ENCODE peak calls at places on chromosomes 7 and 10, in eight cellular contexts. Q is nephron progenitor cell, Z is astrocyte of the cerebellum, U is pancreas, N is brain microvascular endothelial cell, C is SHP77, F is stromal cell of bone marrow, E is AG09309. I is an unnamed sample.

GRCh38 chr7:134691820-134692705 is 45.4 kb downstream of the BPGM start:
- DNase-seq in Q (no peak), N (peak), Z (peak), E (peak), F (peak), C (no peak), U (no peak), I (peak)

GRCh38 chr10:86652361-86653202 is 1.8 kb upstream of the OPN4 start:
- DNase-seq in F (no peak), Q (no peak), N (no peak), Z (no peak), E (no peak), U (no peak), C (peak), I (no peak)

GRCh38 chr10:63008491-63008890 is 124.6 kb upstream of the NRBF2 start:
- DNase-seq in N (no peak), Z (no peak), E (no peak), U (no peak), Q (no peak), C (no peak), F (no peak), I (no peak)

GRCh38 chr7:30556854-30557644 is 37.6 kb upstream of the GARS1 start:
- DNase-seq in C (peak), Q (no peak), N (peak), U (peak), E (no peak), F (no peak), Z (peak), I (no peak)

GRCh38 chr10:24465899-24466615 is 257.1 kb downstream of the KIAA1217 start:
- DNase-seq in U (peak), C (no peak), Q (no peak), Z (peak), N (peak), F (peak), E (peak), I (no peak)

GRCh38 chr7:158096582-158096981 is 491.0 kb downstream of the PTPRN2 start:
- DNase-seq in Q (no peak), E (no peak), N (no peak), U (no peak), Z (no peak), C (no peak), F (no peak), I (no peak)

GRCh38 chr7:46220066-46220630 is 299.1 kb upstream of the IGFBP3 start:
- DNase-seq in Z (no peak), E (peak), U (no peak), N (no peak), C (no peak), Q (no peak), F (no peak), I (no peak)

GRCh38 chr7:47361746-47362215 is 220.1 kb downstream of the TNS3 start:
- DNase-seq in C (no peak), Q (no peak), U (no peak), Z (peak), E (peak), F (no peak), N (peak), I (no peak)

GRCh38 chr7:138961159-138961558 is 20.0 kb downstream of the KIAA1549 start:
- DNase-seq in U (peak), Z (peak), N (no peak), C (no peak), F (no peak), E (no peak), Q (no peak), I (no peak)

GRCh38 chr7:107658467-107658866 is 2.2 kb upstream of the SLC26A4 start:
- DNase-seq in Z (no peak), E (peak), C (no peak), N (no peak), U (no peak), Q (no peak), F (peak), I (no peak)

GRCh38 chr7:127717502-127718125 is 65.6 kb downstream of the SND1 start:
- DNase-seq in E (no peak), N (peak), C (no peak), Z (peak), F (no peak), U (no peak), Q (no peak), I (no peak)

GRCh38 chr10:91976324-91977051 is 52.9 kb downstream of the BTAF1 start:
- DNase-seq in U (no peak), N (no peak), Q (no peak), E (no peak), C (no peak), Z (no peak), F (peak), I (no peak)

GRCh38 chr10:48383393-48383792 is 76.9 kb downstream of the MAPK8 start:
- DNase-seq in Q (no peak), E (no peak), Z (no peak), N (no peak), U (no peak), C (no peak), F (no peak), I (no peak)

GRCh38 chr10:93352638-93353383 is 129.3 kb downstream of the MYOF start:
- DNase-seq in Z (peak), N (peak), Q (peak), U (no peak), F (no peak), E (no peak), C (peak), I (no peak)

GRCh38 chr7:6395898-6396582 is 51.7 kb downstream of the DAGLB start:
- DNase-seq in C (no peak), Q (no peak), Z (no peak), N (no peak), E (no peak), F (no peak), U (no peak), I (no peak)

GRCh38 chr7:124776153-124776552 is 10.6 kb upstream of the GPR37 start:
- DNase-seq in N (no peak), Q (no peak), U (no peak), Z (no peak), E (no peak), F (no peak), C (no peak), I (no peak)

GRCh38 chr10:132748545-132749427 is 37.2 kb downstream of the NKX6-2 start:
- DNase-seq in E (no peak), N (no peak), Q (peak), C (no peak), U (no peak), F (no peak), Z (no peak), I (no peak)

GRCh38 chr10:31602541-31603244 is 283.7 kb downstream of the ZEB1 start:
- DNase-seq in E (peak), Q (peak), C (peak), F (peak), U (peak), Z (no peak), N (peak), I (peak)

GRCh38 chr7:101308245-101309085 is 13.1 kb downstream of the IFT22 start:
- DNase-seq in Z (no peak), U (peak), Q (peak), C (no peak), N (peak), F (no peak), E (no peak), I (peak)

GRCh38 chr7:51262796-51263519 is 53.7 kb downstream of the COBL start:
- DNase-seq in E (no peak), F (no peak), Z (no peak), U (no peak), N (no peak), Q (no peak), C (no peak), I (no peak)

GRCh38 chr10:29998142-29998808 is 61.1 kb downstream of the JCAD start:
- DNase-seq in C (peak), N (peak), U (peak), Z (peak), F (peak), E (peak), Q (peak), I (peak)

GRCh38 chr7:11817111-11817710 is 14.8 kb downstream of the THSD7A start:
- DNase-seq in U (no peak), Q (no peak), C (no peak), N (no peak), E (no peak), F (no peak), Z (no peak), I (no peak)

GRCh38 chr7:151206914-151207313 is 3.4 kb downstream of the H2BK1 start:
- DNase-seq in E (no peak), F (no peak), Z (no peak), C (no peak), U (no peak), Q (no peak), N (no peak), I (no peak)

GRCh38 chr7:47227762-47228177 is 354.1 kb downstream of the TNS3 start:
- DNase-seq in Q (no peak), F (peak), E (peak), C (no peak), Z (peak), N (peak), U (no peak), I (no peak)

GRCh38 chr7:16348251-16348650 is 73.1 kb downstream of the CRPPA start:
- DNase-seq in E (no peak), N (no peak), Q (no peak), F (no peak), C (no peak), U (no peak), Z (no peak), I (no peak)

GRCh38 chr10:33524966-33525365 is 190.5 kb upstream of the NRP1 start:
- DNase-seq in N (no peak), Q (no peak), E (no peak), U (no peak), Z (peak), F (peak), C (no peak), I (no peak)